ENCODE peak calls at places on chromosome 2, in five cellular contexts. A is fibroblast of lung, H is stomach, T is HCT116, N is mucosa of descending colon. L is an unnamed sample.

GRCh38 chr2:207107551-207107950 is 58.2 kb downstream of the KLF7 start:
- DNase-seq in A (no peak), H (no peak), T (no peak), N (no peak), L (peak)

GRCh38 chr2:74392449-74392743 is 12.3 kb upstream of the DCTN1 start:
- DNase-seq in A (no peak), H (no peak), T (no peak), N (no peak), L (no peak)

GRCh38 chr2:149733936-149734685 is 146.5 kb upstream of the MMADHC start:
- DNase-seq in A (peak), H (no peak), T (no peak), N (no peak), L (no peak)

GRCh38 chr2:110724820-110725219 is 7.6 kb upstream of the ACOXL start:
- DNase-seq in A (no peak), H (no peak), T (no peak), N (no peak), L (no peak)

GRCh38 chr2:225122582-225123486 is 80.6 kb upstream of the DOCK10 start:
- DNase-seq in A (no peak), H (no peak), T (no peak), N (peak), L (peak)

GRCh38 chr2:106685180-106685897 is 198.2 kb downstream of the CD8B2 start:
- DNase-seq in A (no peak), H (no peak), T (no peak), N (no peak), L (no peak)

GRCh38 chr2:69253893-69254292 is 133.1 kb downstream of the GFPT1 start:
- DNase-seq in A (peak), H (no peak), T (no peak), N (no peak), L (no peak)

GRCh38 chr2:72848436-72848835 is 22.6 kb upstream of the EXOC6B start:
- DNase-seq in A (no peak), H (no peak), T (no peak), N (no peak), L (no peak)

GRCh38 chr2:239213420-239214101 is 187.3 kb downstream of the HDAC4 start:
- DNase-seq in A (no peak), H (no peak), T (no peak), N (no peak), L (no peak)

GRCh38 chr2:233974530-233975071 is 57.4 kb downstream of the TRPM8 start:
- DNase-seq in A (peak), H (no peak), T (peak), N (no peak), L (no peak)

GRCh38 chr2:103660523-103660922 is 898.7 kb downstream of the TMEM182 start:
- DNase-seq in A (no peak), H (no peak), T (no peak), N (no peak), L (no peak)

GRCh38 chr2:213166109-213166508 is 14.7 kb upstream of the IKZF2 start:
- DNase-seq in A (no peak), H (no peak), T (no peak), N (no peak), L (no peak)

GRCh38 chr2:98463988-98464771 is 19.5 kb downstream of the INPP4A start:
- DNase-seq in A (no peak), H (peak), T (no peak), N (no peak), L (no peak)

GRCh38 chr2:144475044-144475443 is 44.9 kb downstream of the ZEB2 start:
- DNase-seq in A (no peak), H (no peak), T (no peak), N (no peak), L (no peak)

GRCh38 chr2:133568172-133568571 is at the start of gene NCKAP5:
- DNase-seq in A (peak), H (peak), T (no peak), N (peak), L (no peak)

GRCh38 chr2:205902041-205902898 is 183.7 kb downstream of the INO80D start:
- DNase-seq in A (peak), H (no peak), T (no peak), N (peak), L (peak)

GRCh38 chr2:172102159-172102857 is 392 bp downstream of the DLX2 start:
- DNase-seq in A (peak), H (no peak), T (no peak), N (no peak), L (peak)

GRCh38 chr2:162919111-162919510 is 80.5 kb upstream of the KCNH7 start:
- DNase-seq in A (peak), H (no peak), T (no peak), N (no peak), L (no peak)

GRCh38 chr2:46644690-46645385 is 165.5 kb downstream of the TMEM247 start:
- DNase-seq in A (no peak), H (no peak), T (no peak), N (no peak), L (no peak)

GRCh38 chr2:185608799-185609198 is 129.8 kb upstream of the FSIP2 start:
- DNase-seq in A (peak), H (no peak), T (peak), N (no peak), L (no peak)

GRCh38 chr2:53768233-53768542 is 584 bp downstream of the CHAC2 start:
- DNase-seq in A (peak), H (no peak), T (no peak), N (no peak), L (peak)

GRCh38 chr2:64606495-64607363 is 47.0 kb downstream of the SERTAD2 start:
- DNase-seq in A (peak), H (peak), T (no peak), N (peak), L (peak)

GRCh38 chr2:41668529-41668928 is 379.3 kb upstream of the PKDCC start:
- DNase-seq in A (no peak), H (no peak), T (no peak), N (no peak), L (no peak)

GRCh38 chr2:44778221-44778654 is 163.3 kb upstream of the SIX3 start:
- DNase-seq in A (peak), H (no peak), T (no peak), N (no peak), L (peak)

GRCh38 chr2:238107525-238108422 is 7.6 kb downstream of the ESPNL start:
- DNase-seq in A (no peak), H (no peak), T (no peak), N (peak), L (peak)

GRCh38 chr2:99425022-99425421 is 64.8 kb downstream of the REV1 start:
- DNase-seq in A (peak), H (peak), T (no peak), N (no peak), L (no peak)

GRCh38 chr2:186726938-186727337 is 33.1 kb downstream of the FAM171B start:
- DNase-seq in A (peak), H (no peak), T (no peak), N (no peak), L (no peak)

GRCh38 chr2:239329284-239329971 is 71.4 kb downstream of the HDAC4 start:
- DNase-seq in A (no peak), H (peak), T (no peak), N (no peak), L (no peak)

GRCh38 chr2:104337869-104338268 is 516.0 kb upstream of the POU3F3 start:
- DNase-seq in A (no peak), H (no peak), T (no peak), N (no peak), L (no peak)

GRCh38 chr2:160994141-160995002 is 165.9 kb upstream of the TANK start:
- DNase-seq in A (peak), H (peak), T (peak), N (peak), L (peak)

GRCh38 chr2:30897539-30897938 is 90.3 kb upstream of the CAPN13 start:
- DNase-seq in A (no peak), H (no peak), T (no peak), N (no peak), L (no peak)

GRCh38 chr2:182915369-182916326 is 49.2 kb upstream of the FRZB start:
- DNase-seq in A (peak), H (no peak), T (no peak), N (no peak), L (no peak)

GRCh38 chr2:64869126-64869525 is 120.1 kb upstream of the SLC1A4 start:
- DNase-seq in A (no peak), H (peak), T (no peak), N (no peak), L (no peak)

GRCh38 chr2:189178726-189179606 is 595 bp downstream of the COL5A2 start:
- DNase-seq in A (peak), H (no peak), T (no peak), N (no peak), L (no peak)

GRCh38 chr2:177595126-177595525 is 202.6 kb downstream of the AGPS start:
- DNase-seq in A (no peak), H (no peak), T (no peak), N (no peak), L (no peak)

GRCh38 chr2:26448651-26449050 is 29.3 kb downstream of the OTOF start:
- DNase-seq in A (no peak), H (no peak), T (no peak), N (no peak), L (no peak)

GRCh38 chr2:168801961-168802824 is at the start of gene NOSTRIN:
- DNase-seq in A (peak), H (peak), T (peak), N (peak), L (no peak)

GRCh38 chr2:38076710-38077430 is 919 bp upstream of the CYP1B1 start:
- DNase-seq in A (peak), H (peak), T (peak), N (peak), L (peak)

GRCh38 chr2:189836644-189837043 is 52.4 kb downstream of the PMS1 start:
- DNase-seq in A (peak), H (no peak), T (no peak), N (no peak), L (no peak)

DNA sequence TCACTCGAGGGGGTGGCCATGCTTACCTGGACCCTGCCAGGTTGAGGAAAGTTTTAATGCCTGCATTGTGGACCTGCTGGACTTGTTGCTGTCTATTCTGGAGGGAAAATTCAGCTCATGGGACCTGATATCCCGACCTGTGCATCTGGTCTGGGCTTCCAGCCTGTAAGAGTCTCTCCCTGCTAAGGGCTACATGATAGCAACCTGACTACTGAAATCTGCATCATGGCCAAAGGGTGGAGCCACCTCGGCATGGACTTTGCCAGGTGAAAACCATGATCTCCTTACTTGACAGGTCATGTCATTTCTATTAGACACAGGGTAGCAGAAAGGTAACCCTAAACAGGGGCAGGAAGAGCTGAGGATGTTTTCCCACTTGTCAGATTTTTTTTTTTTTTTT is 12.9 kb upstream of the SLC66A3 start:
- DNase-seq in A (no peak), H (no peak), T (no peak), N (no peak), L (no peak)
- TF ChIP-seq CTCF in A (no peak), H (no peak), T (peak), N (no peak), L (no peak)

GRCh38 chr2:231295363-231295655 is 96.9 kb downstream of the ARMC9 start:
- DNase-seq in A (no peak), H (no peak), T (no peak), N (peak), L (no peak)
- TF ChIP-seq CTCF in A (no peak), H (no peak), T (no peak), N (no peak), L (no peak)

GRCh38 chr2:159802673-159803072 is 4.7 kb upstream of the CD302 start:
- DNase-seq in A (no peak), H (no peak), T (no peak), N (no peak), L (no peak)
- TF ChIP-seq CTCF in A (no peak), H (no peak), T (no peak), N (no peak), L (no peak)

GRCh38 chr2:169827272-169828140 is at the start of gene UBR3:
- DNase-seq in A (peak), H (peak), T (peak), N (peak), L (peak)
- TF ChIP-seq CTCF in A (peak), H (no peak), T (no peak), N (no peak), L (no peak)

GRCh38 chr2:227551804-227552203 is 46.9 kb upstream of the SCYGR2 start:
- DNase-seq in A (no peak), H (no peak), T (no peak), N (no peak), L (peak)

GRCh38 chr2:227545990-227546389 is 52.7 kb upstream of the SCYGR2 start:
- DNase-seq in A (no peak), H (no peak), T (no peak), N (peak), L (no peak)
- TF ChIP-seq CTCF in A (peak), H (no peak), T (peak), N (no peak), L (no peak)

L was measured in glutamatergic neuron.